ENCODE peak calls at places on chromosome 17, in nine cellular contexts. T is CD8-positive, alpha-beta T cell; P is kidney; B is GM23248; I is ascending aorta; O is mammary epithelial cell; G is psoas muscle; M is A549; Q is H9. D is an unnamed sample. For H3K4me1, the result is how much of the 10 kb centered on the place peaks cover.

GRCh38 chr17:5439446-5439764 is 450 bp upstream of the C1QBP start:
- DNase-seq in T (no peak), P (no peak), B (no peak), I (no peak), O (no peak), G (no peak), M (no peak), Q (no peak), D (no peak)

GRCh38 chr17:46962374-46962790 is 16.7 kb downstream of the RPRML start:
- DNase-seq in T (no peak), P (no peak), B (peak), I (no peak), O (no peak), G (no peak), M (no peak), Q (no peak), D (no peak)

GRCh38 chr17:79795795-79796569 is 895 bp downstream of the CBX8 start:
- DNase-seq in T (no peak), P (no peak), B (no peak), I (no peak), O (no peak), G (no peak), M (no peak), Q (no peak), D (no peak)

GRCh38 chr17:19278729-19279128 is 41.6 kb downstream of the EPN2 start:
- DNase-seq in T (no peak), P (peak), B (no peak), I (no peak), O (no peak), G (no peak), M (no peak), Q (no peak), D (no peak)

GRCh38 chr17:76179496-76180467 is 38.7 kb upstream of the FOXJ1 start:
- DNase-seq in T (peak), P (no peak), B (peak), I (no peak), O (no peak), G (no peak), M (peak), Q (no peak), D (no peak)

GRCh38 chr17:79188048-79188447 is 113.4 kb downstream of the ENGASE start:
- DNase-seq in T (no peak), P (no peak), B (peak), I (no peak), O (no peak), G (no peak), M (peak), Q (peak), D (no peak)

GRCh38 chr17:40104570-40105471 is 4.4 kb upstream of the NR1D1 start:
- DNase-seq in T (no peak), P (no peak), B (no peak), I (no peak), O (peak), G (no peak), M (no peak), Q (no peak), D (peak)

GRCh38 chr17:34081269-34081668 is 173.8 kb upstream of the CCL2 start:
- DNase-seq in T (no peak), P (no peak), B (peak), I (no peak), O (no peak), G (no peak), M (peak), Q (peak), D (no peak)

GRCh38 chr17:82560802-82561428 is 41.4 kb downstream of the FOXK2 start:
- DNase-seq in T (no peak), P (no peak), B (no peak), I (no peak), O (no peak), G (no peak), M (no peak), Q (no peak), D (no peak)

GRCh38 chr17:43367588-43368242 is 31.1 kb upstream of the ARL4D start:
- DNase-seq in T (peak), P (no peak), B (peak), I (peak), O (peak), G (no peak), M (peak), Q (peak), D (no peak)

GRCh38 chr17:10172241-10172741 is 26.1 kb downstream of the GAS7 start:
- DNase-seq in T (no peak), P (no peak), B (peak), I (no peak), O (no peak), G (no peak), M (no peak), Q (no peak), D (no peak)

GRCh38 chr17:42853004-42853403 is 2.0 kb downstream of the AOC3 start:
- DNase-seq in T (no peak), P (peak), B (no peak), I (peak), O (no peak), G (no peak), M (no peak), Q (no peak), D (no peak)

GRCh38 chr17:49104511-49105074 is 28.0 kb upstream of the B4GALNT2 start:
- DNase-seq in T (no peak), P (no peak), B (peak), I (no peak), O (no peak), G (no peak), M (no peak), Q (no peak), D (no peak)

GRCh38 chr17:70906808-70907207 is 737.5 kb downstream of the KCNJ2 start:
- DNase-seq in T (no peak), P (no peak), B (peak), I (no peak), O (no peak), G (no peak), M (no peak), Q (peak), D (no peak)

GRCh38 chr17:59851431-59852375 is 41.0 kb downstream of the TUBD1 start:
- DNase-seq in T (no peak), P (peak), B (peak), I (peak), O (peak), G (no peak), M (peak), Q (no peak), D (peak)

GRCh38 chr17:64282753-64283080 is 19.7 kb upstream of the TEX2 start:
- DNase-seq in T (no peak), P (no peak), B (no peak), I (no peak), O (no peak), G (no peak), M (no peak), Q (no peak), D (no peak)

GRCh38 chr17:79835953-79836951 is 3.0 kb downstream of the CBX4 start:
- DNase-seq in T (no peak), P (peak), B (no peak), I (no peak), O (no peak), G (no peak), M (peak), Q (peak), D (no peak)

GRCh38 chr17:35170968-35171771 is 23.0 kb downstream of the SLC35G3 start:
- DNase-seq in T (no peak), P (no peak), B (peak), I (peak), O (peak), G (no peak), M (peak), Q (no peak), D (no peak)

GRCh38 chr17:81832608-81833159 is 407 bp downstream of the MCRIP1 start:
- DNase-seq in T (no peak), P (no peak), B (peak), I (peak), O (peak), G (peak), M (no peak), Q (no peak), D (no peak)

GRCh38 chr17:2547176-2547575 is 35.5 kb upstream of the METTL16 start:
- DNase-seq in T (no peak), P (no peak), B (peak), I (no peak), O (peak), G (no peak), M (peak), Q (no peak), D (no peak)

GRCh38 chr17:47621293-47622178 is 28.2 kb upstream of the KPNB1 start:
- DNase-seq in T (no peak), P (peak), B (peak), I (no peak), O (peak), G (peak), M (peak), Q (peak), D (peak)

GRCh38 chr17:13337864-13338371 is 263.8 kb downstream of the HS3ST3A1 start:
- DNase-seq in T (no peak), P (no peak), B (peak), I (no peak), O (peak), G (no peak), M (peak), Q (no peak), D (peak)

GRCh38 chr17:31394544-31394943 is 3.1 kb downstream of the RAB11FIP4 start:
- DNase-seq in T (peak), P (no peak), B (peak), I (peak), O (no peak), G (no peak), M (peak), Q (peak), D (peak)

GRCh38 chr17:2926019-2926650 is 129.9 kb downstream of the RAP1GAP2 start:
- DNase-seq in T (no peak), P (peak), B (peak), I (no peak), O (peak), G (no peak), M (peak), Q (no peak), D (no peak)

GRCh38 chr17:80678621-80679020 is 134.0 kb downstream of the RPTOR start:
- DNase-seq in T (no peak), P (no peak), B (peak), I (no peak), O (no peak), G (no peak), M (no peak), Q (peak), D (no peak)

GRCh38 chr17:67326440-67326839 is 39.9 kb downstream of the PSMD12 start:
- DNase-seq in T (no peak), P (no peak), B (no peak), I (no peak), O (no peak), G (no peak), M (no peak), Q (peak), D (no peak)

GRCh38 chr17:47368262-47368661 is 44.5 kb downstream of the EFCAB13 start:
- DNase-seq in T (no peak), P (no peak), B (no peak), I (no peak), O (no peak), G (no peak), M (no peak), Q (no peak), D (no peak)

GRCh38 chr17:74008196-74008595 is 195.3 kb upstream of the RPL38 start:
- DNase-seq in T (no peak), P (no peak), B (peak), I (no peak), O (no peak), G (no peak), M (peak), Q (peak), D (no peak)

GRCh38 chr17:66459811-66460270 is 157.4 kb downstream of the PRKCA start:
- DNase-seq in T (no peak), P (peak), B (peak), I (peak), O (peak), G (no peak), M (peak), Q (no peak), D (peak)

GRCh38 chr17:40309031-40309937 is at the start of gene RARA:
- DNase-seq in T (no peak), P (peak), B (peak), I (peak), O (no peak), G (peak), M (peak), Q (peak), D (peak)

GRCh38 chr17:17491546-17491988 is 4.6 kb downstream of the RASD1 start:
- DNase-seq in T (no peak), P (no peak), B (no peak), I (no peak), O (no peak), G (peak), M (no peak), Q (no peak), D (no peak)

GRCh38 chr17:78784397-78784751 is 2.3 kb upstream of the CYTH1 start:
- DNase-seq in T (no peak), P (no peak), B (no peak), I (no peak), O (no peak), G (no peak), M (no peak), Q (no peak), D (no peak)

GRCh38 chr17:78839762-78840529 is 668 bp downstream of the USP36 start:
- DNase-seq in T (peak), P (peak), B (peak), I (peak), O (peak), G (peak), M (peak), Q (peak), D (peak)

GRCh38 chr17:81601525-81602120 is 35.3 kb downstream of the NPLOC4 start:
- DNase-seq in T (peak), P (no peak), B (peak), I (peak), O (peak), G (no peak), M (peak), Q (peak), D (no peak)

GRCh38 chr17:14428640-14429029 is 127.8 kb downstream of the HS3ST3B1 start:
- DNase-seq in T (peak), P (no peak), B (no peak), I (no peak), O (no peak), G (no peak), M (no peak), Q (no peak), D (no peak)

GRCh38 chr17:54544239-54544638 is 356.4 kb upstream of the TOM1L1 start:
- DNase-seq in T (no peak), P (no peak), B (no peak), I (no peak), O (no peak), G (no peak), M (no peak), Q (peak), D (no peak)

GRCh38 chr17:68820476-68820824 is 134.7 kb downstream of the ABCA8 start:
- DNase-seq in T (no peak), P (no peak), B (no peak), I (no peak), O (no peak), G (no peak), M (no peak), Q (no peak), D (no peak)

GRCh38 chr17:8080208-8080798 is 7.2 kb downstream of the ALOX12B start:
- DNase-seq in T (no peak), P (no peak), B (no peak), I (no peak), O (no peak), G (no peak), M (no peak), Q (no peak), D (no peak)

GRCh38 chr17:80217703-80218362 is 2.3 kb downstream of the SGSH start:
- DNase-seq in T (no peak), P (peak), B (no peak), I (no peak), O (no peak), G (no peak), M (no peak), Q (no peak), D (no peak)

GRCh38 chr17:27860971-27861669 is 32.0 kb downstream of the LYRM9 start:
- DNase-seq in T (no peak), P (no peak), B (no peak), I (no peak), O (peak), G (no peak), M (no peak), Q (no peak), D (no peak)
- H3K4me1 ChIP-seq in T (under half), P (under half), B (under half), I (under half), O (under half), G (under half), M (under half), Q (under half), D (under half)

GRCh38 chr17:57521606-57522435 is 223.3 kb downstream of the CCDC182 start:
- DNase-seq in T (no peak), P (no peak), B (no peak), I (no peak), O (no peak), G (no peak), M (no peak), Q (no peak), D (no peak)
- H3K4me1 ChIP-seq in T (under half), P (under half), B (under half), I (under half), O (under half), G (under half), M (half or more), Q (under half), D (under half)

GRCh38 chr17:45307290-45308015 is 9.4 kb downstream of the MAP3K14 start:
- DNase-seq in T (no peak), P (no peak), B (peak), I (no peak), O (peak), G (no peak), M (peak), Q (no peak), D (peak)
- H3K4me1 ChIP-seq in T (half or more), P (under half), B (half or more), I (under half), O (under half), G (half or more), M (half or more), Q (under half), D (under half)

GRCh38 chr17:1110524-1110843 is 69.3 kb downstream of the ABR start:
- DNase-seq in T (no peak), P (no peak), B (no peak), I (no peak), O (no peak), G (no peak), M (no peak), Q (no peak), D (no peak)

GRCh38 chr17:1110844-1111598 is 68.8 kb downstream of the ABR start:
- DNase-seq in T (no peak), P (peak), B (peak), I (peak), O (peak), G (peak), M (peak), Q (peak), D (peak)

GRCh38 chr17:1109606-1110523 is 69.9 kb downstream of the ABR start:
- DNase-seq in T (peak), P (peak), B (no peak), I (no peak), O (no peak), G (peak), M (peak), Q (peak), D (peak)

GRCh38 chr17:1112875-1113274 is 66.9 kb downstream of the ABR start:
- DNase-seq in T (no peak), P (no peak), B (no peak), I (no peak), O (no peak), G (no peak), M (peak), Q (peak), D (no peak)

DNA sequence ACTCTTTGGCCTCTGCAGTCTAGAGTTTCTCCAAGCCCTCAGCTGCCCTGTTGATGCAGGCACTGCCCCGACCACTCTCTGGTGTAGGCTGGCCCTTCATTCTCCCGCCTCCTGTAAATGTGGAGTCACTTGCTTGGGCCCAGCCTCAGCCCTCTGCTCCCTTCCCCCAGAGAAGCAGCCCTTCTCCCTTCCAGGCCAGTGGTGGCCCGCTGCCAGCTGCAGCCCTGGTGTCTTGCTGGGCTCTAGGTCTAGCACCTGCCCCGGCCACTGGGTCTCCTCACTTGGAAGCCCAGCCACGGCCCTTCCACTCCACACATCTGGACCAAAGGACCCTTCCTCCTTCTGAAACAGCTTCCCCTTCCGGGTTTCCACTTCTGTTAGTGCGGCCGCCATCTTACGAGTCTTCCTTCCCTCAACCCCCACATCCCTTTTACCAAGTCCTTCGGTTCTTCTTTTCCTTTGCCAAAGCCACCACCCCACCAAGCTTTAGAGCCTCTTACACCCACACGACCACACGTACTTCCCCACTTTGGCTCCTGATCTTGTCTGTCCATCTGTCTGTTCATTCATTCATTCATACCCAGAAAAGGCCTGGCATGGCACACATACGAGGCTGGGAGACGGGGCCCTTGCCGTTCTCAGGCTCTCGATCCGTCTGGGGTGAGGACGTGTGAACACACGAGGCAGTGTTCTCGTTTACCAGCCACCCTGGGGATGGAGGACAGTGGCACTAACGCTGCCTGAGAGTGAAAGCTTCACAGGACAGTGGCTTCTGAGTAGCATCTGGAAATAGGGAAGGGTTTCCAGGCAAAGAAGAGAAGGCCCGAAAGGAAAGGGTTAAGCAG is 68.0 kb downstream of the ABR start:
- DNase-seq in T (no peak), P (peak), B (no peak), I (peak), O (no peak), G (peak), M (peak), Q (no peak), D (peak)
- H3K4me1 ChIP-seq in T (under half), P (under half), B (under half), I (under half), O (half or more), G (under half), M (half or more), Q (under half), D (under half)

GRCh38 chr17:29588561-29589411 is 662 bp downstream of the GIT1 start:
- DNase-seq in T (no peak), P (peak), B (peak), I (no peak), O (no peak), G (peak), M (peak), Q (no peak), D (peak)

GRCh38 chr17:29585080-29585751 is 4.2 kb downstream of the GIT1 start:
- DNase-seq in T (no peak), P (no peak), B (no peak), I (no peak), O (no peak), G (peak), M (no peak), Q (no peak), D (peak)

GRCh38 chr17:29587591-29587990 is 1.9 kb downstream of the GIT1 start:
- DNase-seq in T (no peak), P (no peak), B (no peak), I (no peak), O (no peak), G (no peak), M (no peak), Q (no peak), D (peak)

GRCh38 chr17:29588017-29588557 is 1.4 kb downstream of the GIT1 start:
- DNase-seq in T (no peak), P (no peak), B (peak), I (no peak), O (no peak), G (no peak), M (no peak), Q (no peak), D (no peak)

DNA sequence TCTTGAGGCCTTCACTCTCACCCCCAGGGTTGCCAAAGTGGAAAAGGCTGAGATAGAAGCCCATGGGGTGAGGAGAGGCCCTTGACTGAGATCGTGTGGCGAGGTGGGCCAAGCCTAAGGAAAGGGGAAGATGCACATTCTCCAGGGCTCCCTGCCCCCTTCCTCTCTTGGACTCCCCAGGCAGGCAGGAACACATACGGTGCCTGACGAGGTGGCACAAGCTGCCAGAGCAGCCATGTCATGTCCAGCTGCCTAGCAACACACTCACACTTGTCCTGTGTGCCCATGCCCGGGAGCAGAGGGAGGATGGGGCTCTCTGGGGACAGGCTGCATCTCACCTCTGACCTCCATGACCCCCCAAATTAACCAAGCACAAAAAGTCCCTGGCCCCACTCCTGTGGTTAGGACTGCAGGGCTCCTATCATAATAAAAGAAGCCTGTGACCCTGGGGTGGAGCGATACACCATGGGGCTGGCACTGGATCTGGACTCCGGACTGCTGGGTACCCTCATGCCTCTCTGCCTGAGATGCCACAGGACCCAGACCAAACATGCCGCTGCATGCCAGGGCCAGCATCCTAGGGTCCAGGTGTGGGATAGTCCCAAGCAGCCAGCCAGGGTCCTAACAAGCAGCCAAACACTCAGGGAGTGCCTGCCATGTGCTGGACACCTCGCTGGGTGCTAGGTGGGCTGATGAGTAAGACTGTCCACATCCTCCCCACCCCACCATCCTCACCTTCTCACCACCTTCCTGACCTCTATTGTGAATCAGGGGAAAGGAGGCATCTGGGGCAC is 2.6 kb downstream of the GIT1 start:
- DNase-seq in T (no peak), P (no peak), B (no peak), I (no peak), O (no peak), G (no peak), M (no peak), Q (no peak), D (no peak)
- H3K4me1 ChIP-seq in T (half or more), P (under half), B (under half), I (under half), O (half or more), G (half or more), M (under half), Q (under half), D (under half)

D was measured in ovary.